ENCODE peak calls at places on chromosomes 13 and 19, in seven cellular contexts. G is IMR-90, M is uterus, N is tibial nerve, A is aorta, I is spleen, Y is BJ. V is an unnamed sample. For H3K27me3 and H3K36me3, the result is how much of the 10 kb centered on the place peaks cover.

GRCh38 chr19:2847507-2847906 is 6.2 kb downstream of the ZNF555 start:
- DNase-seq in Y (no peak), I (no peak), G (no peak), N (no peak), M (no peak), A (no peak), V (no peak)

GRCh38 chr13:80117515-80117914 is 223.4 kb downstream of the SPRY2 start:
- DNase-seq in G (no peak), Y (no peak), I (no peak), M (no peak), N (no peak), A (no peak), V (no peak)

GRCh38 chr13:77325371-77325941 is 1.4 kb downstream of the MYCBP2 start:
- DNase-seq in G (no peak), I (no peak), Y (no peak), M (no peak), N (no peak), A (no peak), V (no peak)

GRCh38 chr19:7820588-7820987 is 9.4 kb upstream of the EVI5L start:
- DNase-seq in G (no peak), M (no peak), A (no peak), I (peak), N (no peak), Y (no peak), V (no peak)

GRCh38 chr13:30186644-30187431 is 120.5 kb downstream of the KATNAL1 start:
- DNase-seq in I (no peak), M (no peak), N (no peak), Y (no peak), G (peak), A (no peak), V (no peak)

GRCh38 chr13:108827637-108828036 is 198.2 kb downstream of the MYO16 start:
- DNase-seq in N (no peak), I (no peak), G (no peak), Y (no peak), A (no peak), M (no peak), V (no peak)

GRCh38 chr13:59771272-59771671 is 392.5 kb downstream of the DIAPH3 start:
- DNase-seq in G (peak), I (no peak), N (no peak), A (no peak), M (no peak), Y (no peak), V (no peak)

GRCh38 chr19:15373644-15374043 is 5.9 kb downstream of the AKAP8 start:
- DNase-seq in N (no peak), I (peak), G (no peak), Y (no peak), A (no peak), M (no peak), V (no peak)

GRCh38 chr19:4748589-4748988 is 24.9 kb upstream of the DPP9 start:
- DNase-seq in Y (no peak), G (no peak), I (no peak), M (no peak), A (no peak), N (no peak), V (no peak)

GRCh38 chr13:29702912-29703351 is 107.4 kb upstream of the SLC7A1 start:
- DNase-seq in N (no peak), I (no peak), G (peak), Y (peak), A (peak), M (peak), V (peak)

GRCh38 chr19:947090-947706 is 21.4 kb downstream of the ARID3A start:
- DNase-seq in Y (no peak), N (no peak), G (no peak), M (no peak), A (no peak), I (no peak), V (no peak)

GRCh38 chr19:40190891-40191835 is at the start of gene MAP3K10:
- DNase-seq in I (peak), Y (peak), N (peak), G (peak), M (peak), A (peak), V (peak)

GRCh38 chr19:13727798-13728197 is 36.5 kb upstream of the MRI1 start:
- DNase-seq in N (no peak), M (peak), G (peak), A (no peak), Y (peak), I (no peak), V (no peak)

GRCh38 chr19:6196361-6196760 is 60.9 kb downstream of the ACSBG2 start:
- DNase-seq in Y (no peak), M (no peak), I (no peak), A (no peak), G (no peak), N (no peak), V (no peak)

GRCh38 chr13:23620211-23620610 is 50.0 kb downstream of the TNFRSF19 start:
- DNase-seq in Y (no peak), A (no peak), G (no peak), M (no peak), N (no peak), I (no peak), V (no peak)

GRCh38 chr13:76672422-76672821 is 213.8 kb downstream of the KCTD12 start:
- DNase-seq in N (no peak), I (no peak), M (no peak), A (no peak), Y (no peak), G (peak), V (peak)

GRCh38 chr13:35874704-35875103 is 256.5 kb downstream of the DCLK1 start:
- DNase-seq in M (no peak), N (no peak), G (no peak), A (no peak), Y (no peak), I (no peak), V (no peak)

GRCh38 chr19:38455031-38455430 is 21.5 kb downstream of the RYR1 start:
- DNase-seq in Y (no peak), G (peak), N (no peak), I (no peak), A (no peak), M (no peak), V (no peak)

GRCh38 chr19:7395360-7395781 is 46.6 kb downstream of the ARHGEF18 start:
- DNase-seq in G (no peak), A (no peak), I (no peak), M (no peak), Y (no peak), N (no peak), V (peak)

GRCh38 chr13:50760751-50761150 is 82.7 kb downstream of the DLEU7 start:
- DNase-seq in Y (no peak), I (no peak), G (no peak), N (no peak), A (no peak), M (no peak), V (no peak)

GRCh38 chr19:2077833-2078619 is 18.1 kb downstream of the MOB3A start:
- DNase-seq in G (no peak), I (peak), M (no peak), N (no peak), A (no peak), Y (no peak), V (no peak)

GRCh38 chr19:45568732-45569131 is 15.9 kb downstream of the OPA3 start:
- DNase-seq in N (no peak), G (peak), I (no peak), Y (no peak), M (no peak), A (no peak), V (peak)

GRCh38 chr19:38388310-38389100 is at the start of gene SPRED3:
- DNase-seq in N (no peak), Y (no peak), I (no peak), A (peak), G (peak), M (no peak), V (peak)

GRCh38 chr13:100274942-100275506 is 186.1 kb downstream of the PCCA start:
- DNase-seq in N (no peak), G (peak), I (no peak), M (no peak), A (no peak), Y (no peak), V (no peak)

GRCh38 chr19:33752018-33752790 is 44.5 kb upstream of the KCTD15 start:
- DNase-seq in A (peak), M (no peak), Y (no peak), G (no peak), N (no peak), I (no peak), V (no peak)

GRCh38 chr13:24995225-24995804 is 100.6 kb upstream of the PABPC3 start:
- DNase-seq in N (no peak), I (no peak), M (peak), Y (peak), A (no peak), G (peak), V (peak)

GRCh38 chr19:51462276-51462675 is 4.0 kb upstream of the SIGLEC8 start:
- DNase-seq in Y (no peak), G (no peak), I (peak), M (no peak), A (no peak), N (no peak), V (no peak)
- H3K27me3 ChIP-seq in Y (under half), G (under half), I (under half), M (under half), A (under half), N (under half), V (under half)

DNA sequence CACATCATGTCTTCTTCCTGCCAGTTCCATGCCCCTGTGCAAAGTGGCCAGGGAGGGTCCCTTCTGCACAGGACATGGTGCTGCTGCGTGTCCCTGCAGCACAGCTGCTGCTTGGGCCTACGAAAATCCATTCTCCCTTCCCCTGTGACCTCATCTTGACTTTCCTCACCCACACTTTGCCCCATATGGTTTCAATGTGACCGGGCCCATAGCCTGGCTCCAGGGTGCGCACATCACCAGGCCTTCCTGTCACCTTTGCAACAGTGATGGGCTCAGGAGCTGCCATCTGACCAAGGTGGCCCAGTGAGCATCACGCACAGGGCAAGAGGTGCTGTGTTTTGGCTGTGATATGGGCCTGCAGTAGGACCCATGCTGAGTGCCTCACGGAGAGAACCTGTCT is 10.8 kb downstream of the PPP1R12C start:
- DNase-seq in N (no peak), Y (no peak), G (no peak), I (no peak), A (no peak), M (no peak), V (no peak)
- H3K36me3 ChIP-seq in N (half or more), Y (under half), G (under half), I (under half), A (under half), M (under half), V (under half)

DNA sequence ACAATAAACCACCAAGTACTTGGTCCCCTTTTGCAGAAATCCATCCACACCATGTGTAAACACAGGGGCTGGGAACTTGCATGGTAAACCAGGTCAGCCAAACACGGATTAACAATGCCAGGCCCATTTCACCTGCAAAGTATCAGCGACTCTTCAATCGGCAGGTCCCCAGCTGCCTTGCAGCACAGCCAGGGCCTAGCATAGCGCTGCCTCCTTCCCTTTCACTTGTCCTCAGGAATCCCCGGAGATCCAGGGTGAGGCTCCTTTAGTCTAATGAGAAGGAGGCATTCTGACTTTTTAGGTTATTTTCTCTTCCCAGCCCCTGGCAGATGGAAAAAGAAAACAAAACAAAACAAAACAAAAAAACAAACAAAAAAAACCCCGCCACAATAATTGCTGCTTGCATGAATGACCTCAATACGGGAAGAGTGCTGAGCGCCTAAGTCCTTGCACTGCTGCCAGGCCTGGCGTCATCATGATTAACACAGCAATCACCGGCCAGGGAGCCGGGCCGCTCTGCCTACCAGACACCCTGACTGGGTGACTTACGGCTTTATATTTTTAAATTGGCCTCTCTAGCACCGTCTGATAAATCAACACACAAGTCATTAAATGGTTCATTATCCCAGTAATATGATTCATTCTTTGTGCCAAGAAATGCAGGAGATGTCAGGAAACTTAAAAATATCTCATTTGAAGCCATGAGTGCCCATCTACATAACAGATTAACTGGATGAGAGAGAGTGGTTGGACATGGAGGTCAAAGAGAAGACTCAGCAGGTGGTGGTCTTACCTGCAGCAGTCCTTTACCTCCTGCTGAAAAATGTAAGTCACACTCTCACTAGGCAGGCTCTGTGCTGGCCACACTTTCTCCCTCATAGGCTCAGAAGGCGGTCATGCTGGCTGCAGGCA is 692.7 kb downstream of the UQCRFS1 start:
- DNase-seq in M (no peak), I (no peak), A (no peak), N (no peak), G (no peak), Y (no peak), V (peak)
- H3K27me3 ChIP-seq in M (under half), I (under half), A (under half), N (under half), G (under half), Y (under half), V (under half)

DNA sequence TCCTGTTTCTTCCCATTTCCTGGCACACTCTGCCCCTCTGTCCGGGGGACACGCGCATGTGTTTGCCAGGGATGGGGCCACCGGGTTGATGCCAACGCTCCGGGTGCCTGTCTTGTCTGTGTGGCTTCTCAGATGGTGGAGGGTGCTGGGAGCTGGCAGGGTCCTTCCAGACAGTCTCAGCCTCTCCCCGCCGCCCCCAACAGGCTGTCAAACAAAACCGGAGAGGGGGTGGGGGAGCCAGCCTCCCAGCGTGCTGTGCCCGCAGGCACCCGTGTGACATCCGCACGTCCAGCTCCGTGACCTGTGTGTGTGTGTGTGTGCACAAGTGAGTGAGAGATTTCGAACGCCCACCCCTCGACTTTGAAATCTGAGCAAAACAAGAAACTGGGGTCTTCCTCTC is 10.6 kb upstream of the EHD2 start:
- DNase-seq in G (no peak), A (no peak), Y (no peak), M (no peak), N (no peak), I (no peak), V (no peak)
- H3K36me3 ChIP-seq in G (under half), A (under half), Y (under half), M (under half), N (half or more), I (under half), V (under half)

GRCh38 chr13:84097148-84097547 is 214.9 kb upstream of the SLITRK1 start:
- DNase-seq in I (no peak), Y (no peak), N (no peak), G (no peak), A (no peak), M (no peak), V (no peak)

GRCh38 chr13:84098273-84098672 is 216.0 kb upstream of the SLITRK1 start:
- DNase-seq in I (no peak), N (no peak), Y (no peak), G (no peak), M (no peak), A (no peak), V (no peak)

DNA sequence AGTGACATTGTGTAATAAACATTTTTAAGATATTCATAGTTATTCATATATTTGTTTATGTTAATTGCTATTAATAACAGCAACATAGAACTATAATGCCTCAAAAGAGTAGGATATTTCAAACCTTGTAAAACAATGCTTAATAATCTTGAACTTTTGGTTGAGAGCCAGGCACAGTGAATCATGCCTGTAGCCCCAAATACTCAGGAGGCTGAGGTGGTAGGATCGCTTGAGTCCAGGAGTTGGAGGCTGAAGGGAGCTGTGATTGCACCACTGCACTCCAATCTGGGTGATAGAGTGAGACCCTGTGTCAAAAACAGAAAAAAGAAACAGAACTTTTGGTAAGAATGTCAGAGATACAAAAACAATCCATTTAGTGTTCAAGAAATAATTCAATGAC is 213.9 kb upstream of the SLITRK1 start:
- DNase-seq in A (no peak), I (no peak), G (peak), Y (no peak), M (no peak), N (no peak), V (no peak)
- H3K27me3 ChIP-seq in A (under half), I (under half), G (under half), Y (under half), M (under half), N (under half), V (under half)

GRCh38 chr13:32993109-32993508 is 23.1 kb upstream of the KL start:
- DNase-seq in N (no peak), M (no peak), A (no peak), G (no peak), Y (no peak), I (no peak), V (no peak)

GRCh38 chr13:33000365-33000764 is 15.9 kb upstream of the KL start:
- DNase-seq in G (no peak), Y (no peak), A (no peak), M (no peak), N (no peak), I (no peak), V (no peak)

GRCh38 chr13:32997399-32997798 is 18.8 kb upstream of the KL start:
- DNase-seq in N (no peak), M (no peak), G (no peak), A (no peak), I (no peak), Y (no peak), V (no peak)
- H3K36me3 ChIP-seq in N (under half), M (under half), G (under half), A (under half), I (under half), Y (under half), V (under half)

GRCh38 chr13:44193731-44194130 is 179.9 kb upstream of the SERP2 start:
- DNase-seq in Y (no peak), I (no peak), N (no peak), M (no peak), G (no peak), A (no peak), V (no peak)

GRCh38 chr13:44191504-44192171 is 182.0 kb upstream of the SERP2 start:
- DNase-seq in N (no peak), A (no peak), Y (peak), M (peak), G (peak), I (no peak), V (peak)

GRCh38 chr13:44188257-44188656 is 185.4 kb upstream of the SERP2 start:
- DNase-seq in G (peak), Y (no peak), A (no peak), I (no peak), N (no peak), M (no peak), V (peak)

GRCh38 chr13:44189085-44189484 is 184.5 kb upstream of the SERP2 start:
- DNase-seq in N (no peak), A (no peak), Y (no peak), M (no peak), I (no peak), G (no peak), V (no peak)

DNA sequence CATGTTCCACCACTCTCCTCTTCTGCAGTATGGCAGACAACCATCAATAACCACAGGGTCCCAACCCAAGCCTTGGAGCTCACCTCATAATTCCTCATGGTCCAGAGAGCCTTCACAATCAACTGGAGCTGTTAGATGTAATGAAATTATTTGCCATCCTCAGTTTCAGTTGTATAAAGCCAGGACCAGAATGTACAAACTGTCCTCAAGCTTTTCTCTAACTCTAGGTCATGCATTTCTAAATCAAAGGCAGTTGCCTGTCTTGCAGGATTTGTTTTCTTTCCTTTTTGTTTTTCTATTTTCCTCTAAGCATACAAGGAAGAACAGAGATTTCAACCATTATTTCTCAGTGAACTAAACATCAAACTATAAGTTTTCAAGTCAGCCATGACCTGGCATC is 182.5 kb upstream of the SERP2 start:
- DNase-seq in G (no peak), M (no peak), I (no peak), N (no peak), Y (no peak), A (no peak), V (no peak)
- H3K27me3 ChIP-seq in G (under half), M (under half), I (under half), N (under half), Y (under half), A (under half), V (under half)

GRCh38 chr19:16394681-16395375 is 70.2 kb downstream of the KLF2 start:
- DNase-seq in I (no peak), A (no peak), N (no peak), M (no peak), G (peak), Y (no peak), V (no peak)
- H3K36me3 ChIP-seq in I (under half), A (under half), N (half or more), M (under half), G (under half), Y (under half), V (half or more)

V was measured in MG63.